ENCODE peak calls at places on chromosomes 2 and 18, in nine cellular contexts. S, B, F, V, K, J, R, I and Q are unnamed samples.

GRCh38 chr2:10145519-10146357 is 23.2 kb downstream of the RRM2 start:
- DNase-seq in I (no peak), V (no peak), R (no peak), F (no peak), S (no peak), J (no peak), K (no peak), B (no peak), Q (no peak)

GRCh38 chr2:155517362-155517761 is 815.2 kb downstream of the NR4A2 start:
- DNase-seq in B (no peak), R (no peak), K (no peak), J (no peak), F (no peak), S (no peak), I (no peak), V (no peak), Q (no peak)

GRCh38 chr2:168490015-168490874 is 34.2 kb downstream of the CERS6 start:
- DNase-seq in K (no peak), I (peak; percentile 48), V (peak; percentile 62), J (peak; percentile 42), F (no peak), R (no peak), B (peak; percentile 32), S (no peak), Q (no peak)

GRCh38 chr18:71831039-71831438 is 713.1 kb downstream of the CBLN2 start:
- DNase-seq in V (no peak), K (no peak), I (no peak), F (no peak), R (no peak), J (no peak), B (no peak), S (no peak), Q (no peak)

GRCh38 chr18:48752478-48752877 is 198.3 kb downstream of the SMAD7 start:
- DNase-seq in B (no peak), R (no peak), F (no peak), J (no peak), S (no peak), I (peak; percentile 67), K (no peak), V (no peak), Q (no peak)

GRCh38 chr2:224754129-224754528 is 38.0 kb upstream of the CCDC195 start:
- DNase-seq in R (no peak), B (no peak), I (peak; percentile 66), V (no peak), F (no peak), J (peak; percentile 70), S (no peak), K (no peak), Q (no peak)

GRCh38 chr18:43277164-43277600 is at the start of gene SYT4:
- DNase-seq in S (no peak), I (peak; percentile 42), J (no peak), B (no peak), V (no peak), K (no peak), R (peak; percentile 59), F (peak; percentile 77), Q (peak; percentile 91)

GRCh38 chr18:55047546-55047945 is 88.3 kb upstream of the CCDC68 start:
- DNase-seq in K (no peak), R (no peak), V (no peak), S (no peak), F (no peak), B (no peak), I (no peak), J (peak; percentile 22), Q (no peak)

GRCh38 chr2:58497189-58497588 is 256.1 kb upstream of the FANCL start:
- DNase-seq in B (no peak), V (no peak), S (no peak), R (no peak), F (no peak), J (no peak), K (no peak), I (no peak), Q (peak; percentile 65)

GRCh38 chr18:2657788-2658458 is 2.4 kb downstream of the SMCHD1 start:
- DNase-seq in S (no peak), F (no peak), B (peak; percentile 66), J (peak; percentile 47), V (peak; percentile 38), K (no peak), I (peak; percentile 11), R (no peak), Q (no peak)

GRCh38 chr2:69177063-69177771 is 164.2 kb downstream of the ANTXR1 start:
- DNase-seq in I (peak; percentile 23), F (no peak), V (no peak), J (peak; percentile 97), R (no peak), K (no peak), B (no peak), S (no peak), Q (peak; percentile 70)

GRCh38 chr2:151973901-151974199 is 125.0 kb downstream of the CACNB4 start:
- DNase-seq in S (no peak), I (peak; percentile 50), B (no peak), V (no peak), F (peak; percentile 38), J (no peak), K (no peak), R (no peak), Q (peak; percentile 62)

GRCh38 chr2:43714164-43714563 is 37.9 kb upstream of the C1GALT1C1L start:
- DNase-seq in B (no peak), J (peak; percentile 70), K (no peak), R (no peak), I (peak; percentile 61), F (no peak), S (no peak), V (no peak), Q (no peak)

GRCh38 chr2:182845794-182846417 is 20.5 kb downstream of the FRZB start:
- DNase-seq in R (no peak), S (no peak), I (no peak), K (no peak), B (no peak), F (no peak), V (no peak), J (no peak), Q (no peak)

GRCh38 chr2:204846471-204846870 is 301.2 kb downstream of the PARD3B start:
- DNase-seq in V (no peak), B (no peak), K (no peak), F (no peak), J (no peak), R (no peak), S (no peak), I (no peak), Q (no peak)

GRCh38 chr18:24089626-24090337 is 49.1 kb upstream of the CABYR start:
- DNase-seq in S (no peak), B (no peak), F (no peak), V (no peak), R (no peak), I (no peak), K (no peak), J (no peak), Q (no peak)

GRCh38 chr2:121489284-121489683 is 41.4 kb upstream of the RNU4ATAC start:
- DNase-seq in K (no peak), V (no peak), I (peak; percentile 72), J (no peak), F (no peak), S (no peak), R (no peak), B (no peak), Q (no peak)

GRCh38 chr2:1631292-1632005 is 112.9 kb downstream of the PXDN start:
- DNase-seq in K (no peak), I (no peak), V (no peak), R (no peak), B (no peak), S (no peak), F (no peak), J (no peak), Q (no peak)

GRCh38 chr2:9769171-9770005 is 73.9 kb upstream of the TAF1B start:
- DNase-seq in K (no peak), J (no peak), I (peak; percentile 60), S (no peak), R (no peak), F (peak; percentile 72), V (no peak), B (no peak), Q (peak; percentile 71)

GRCh38 chr18:40485318-40485717 is 1469.7 kb upstream of the PIK3C3 start:
- DNase-seq in V (no peak), I (peak; percentile 48), B (no peak), F (no peak), R (no peak), J (peak; percentile 32), S (no peak), K (no peak), Q (no peak)

GRCh38 chr18:48045744-48046143 is 115.3 kb upstream of the SMAD2 start:
- DNase-seq in V (no peak), B (no peak), R (no peak), K (no peak), J (no peak), S (no peak), F (no peak), I (no peak), Q (no peak)

GRCh38 chr18:12233378-12233777 is 20.8 kb upstream of the CIDEA start:
- DNase-seq in R (no peak), B (no peak), F (no peak), J (no peak), I (peak; percentile 37), V (no peak), K (no peak), S (no peak), Q (no peak)

GRCh38 chr2:72951303-72952095 is 34.2 kb downstream of the EMX1 start:
- DNase-seq in F (no peak), I (no peak), S (no peak), B (peak; percentile 58), V (no peak), J (no peak), R (no peak), K (no peak), Q (peak; percentile 95)

GRCh38 chr2:158619496-158619895 is 162.7 kb downstream of the PKP4 start:
- DNase-seq in F (no peak), R (no peak), V (no peak), B (no peak), S (no peak), K (no peak), I (peak; percentile 73), J (peak; percentile 18), Q (no peak)

GRCh38 chr2:150630587-150631235 is 143.2 kb upstream of the RND3 start:
- DNase-seq in B (no peak), F (no peak), I (no peak), S (no peak), V (no peak), R (peak; percentile 51), J (peak; percentile 77), K (no peak), Q (no peak)

GRCh38 chr2:219272351-219272750 is 6.8 kb upstream of the DNAJB2 start:
- DNase-seq in I (no peak), B (no peak), R (no peak), S (no peak), K (no peak), V (no peak), F (no peak), J (no peak), Q (no peak)

GRCh38 chr2:138000037-138000436 is 35.8 kb downstream of the HNMT start:
- DNase-seq in B (no peak), K (no peak), S (no peak), F (no peak), V (no peak), J (no peak), R (no peak), I (no peak), Q (no peak)

GRCh38 chr18:3305354-3305762 is 43.4 kb downstream of the MYL12B start:
- DNase-seq in K (peak; percentile 31), B (no peak), V (no peak), R (no peak), F (no peak), J (peak; percentile 89), S (peak; percentile 6), I (peak; percentile 98), Q (no peak)

GRCh38 chr2:200267350-200267749 is 39.1 kb upstream of the SPATS2L start:
- DNase-seq in I (no peak), S (no peak), J (no peak), R (no peak), B (no peak), V (no peak), F (no peak), K (no peak), Q (no peak)